ENCODE peak calls at places on chromosome X, in eight cellular contexts. L is frontal cortex; W is fibroblast of mammary gland; O is nephron progenitor cell; D is activated T-cell treated with anti-CD3 and anti-CD28 coated beads, Interleukin-2, amount 50 U/mL, for 1 hour; R is lower lobe of right lung; K is EH; U is M059J. M is an unnamed sample.

GRCh38 chrX:85024044-85024443 is 20.4 kb downstream of the APOOL start:
- DNase-seq in L (no peak), W (peak), O (no peak), D (no peak), R (no peak), K (peak), U (no peak), M (no peak)

GRCh38 chrX:15988661-15989603 is 134.3 kb upstream of the AP1S2 start:
- DNase-seq in L (no peak), W (peak), O (no peak), D (no peak), R (no peak), K (peak), U (peak), M (peak)

GRCh38 chrX:153370293-153371055 is 30.7 kb downstream of the PNMA6E start:
- DNase-seq in L (no peak), W (peak), O (no peak), D (no peak), R (no peak), K (peak), U (peak), M (no peak)

GRCh38 chrX:43225626-43226328 is 430.3 kb upstream of the MAOA start:
- DNase-seq in L (no peak), W (no peak), O (no peak), D (no peak), R (no peak), K (no peak), U (no peak), M (no peak)

GRCh38 chrX:6448003-6448402 is 86.9 kb downstream of the VCX3A start:
- DNase-seq in L (no peak), W (no peak), O (no peak), D (no peak), R (no peak), K (no peak), U (peak), M (peak)

GRCh38 chrX:39773923-39774803 is 323.6 kb downstream of the BCOR start:
- DNase-seq in L (no peak), W (no peak), O (no peak), D (peak), R (no peak), K (no peak), U (peak), M (no peak)

GRCh38 chrX:115665122-115665521 is 104.1 kb downstream of the PLS3 start:
- DNase-seq in L (no peak), W (no peak), O (no peak), D (no peak), R (no peak), K (no peak), U (no peak), M (no peak)

GRCh38 chrX:48971325-48972213 is at the start of gene KCND1:
- DNase-seq in L (peak), W (peak), O (peak), D (no peak), R (no peak), K (peak), U (peak), M (no peak)

GRCh38 chrX:129360175-129360574 is 163.1 kb downstream of the SMARCA1 start:
- DNase-seq in L (no peak), W (peak), O (peak), D (no peak), R (no peak), K (peak), U (peak), M (peak)

GRCh38 chrX:153449306-153450113 is 3.7 kb upstream of the TREX2 start:
- DNase-seq in L (no peak), W (no peak), O (no peak), D (no peak), R (no peak), K (no peak), U (no peak), M (peak)

GRCh38 chrX:140701480-140701879 is 8.1 kb upstream of the LINC00632 start:
- DNase-seq in L (no peak), W (peak), O (no peak), D (no peak), R (no peak), K (peak), U (peak), M (peak)

GRCh38 chrX:31443654-31444053 is 371.8 kb upstream of the FTHL17 start:
- DNase-seq in L (no peak), W (no peak), O (no peak), D (no peak), R (no peak), K (no peak), U (no peak), M (no peak)

GRCh38 chrX:49155243-49155899 is 7.2 kb upstream of the MAGIX start:
- DNase-seq in L (no peak), W (peak), O (peak), D (no peak), R (no peak), K (peak), U (peak), M (no peak)

GRCh38 chrX:100591256-100592051 is 6.7 kb downstream of the TNMD start:
- DNase-seq in L (no peak), W (no peak), O (no peak), D (no peak), R (no peak), K (no peak), U (no peak), M (no peak)

GRCh38 chrX:11967986-11968385 is 170.3 kb upstream of the FRMPD4 start:
- DNase-seq in L (no peak), W (no peak), O (no peak), D (no peak), R (no peak), K (no peak), U (peak), M (no peak)

GRCh38 chrX:136725446-136726104 is 55.2 kb downstream of the ARHGEF6 start:
- DNase-seq in L (no peak), W (peak), O (no peak), D (no peak), R (no peak), K (peak), U (peak), M (no peak)

GRCh38 chrX:30570505-30570904 is 7.1 kb downstream of the TASL start:
- DNase-seq in L (peak), W (peak), O (no peak), D (no peak), R (no peak), K (peak), U (peak), M (peak)

GRCh38 chrX:108000751-108001150 is 18.6 kb upstream of the TEX13B start:
- DNase-seq in L (no peak), W (peak), O (no peak), D (no peak), R (no peak), K (no peak), U (no peak), M (no peak)

GRCh38 chrX:139680356-139680755 is 27.6 kb downstream of the MCF2 start:
- DNase-seq in L (no peak), W (no peak), O (no peak), D (no peak), R (no peak), K (no peak), U (no peak), M (no peak)

GRCh38 chrX:16517206-16517605 is 132.8 kb upstream of the S100G start:
- DNase-seq in L (no peak), W (peak), O (no peak), D (no peak), R (no peak), K (peak), U (peak), M (no peak)

GRCh38 chrX:136856527-136856926 is 24.0 kb downstream of the RBMX start:
- DNase-seq in L (no peak), W (no peak), O (no peak), D (no peak), R (no peak), K (no peak), U (no peak), M (no peak)

GRCh38 chrX:39762266-39762841 is 335.4 kb downstream of the BCOR start:
- DNase-seq in L (no peak), W (peak), O (no peak), D (no peak), R (no peak), K (peak), U (peak), M (peak)

GRCh38 chrX:1661048-1661921 is 46.4 kb downstream of the ASMT start:
- DNase-seq in L (no peak), W (no peak), O (peak), D (peak), R (peak), K (no peak), U (peak), M (no peak)

GRCh38 chrX:18875256-18875878 is 108.5 kb downstream of the PHKA2 start:
- DNase-seq in L (no peak), W (no peak), O (no peak), D (no peak), R (no peak), K (no peak), U (no peak), M (no peak)

GRCh38 chrX:68834371-68835103 is 5.7 kb downstream of the EFNB1 start:
- DNase-seq in L (no peak), W (no peak), O (no peak), D (peak), R (no peak), K (no peak), U (no peak), M (no peak)

GRCh38 chrX:139081965-139082364 is 370.4 kb upstream of the FGF13 start:
- DNase-seq in L (no peak), W (no peak), O (no peak), D (no peak), R (no peak), K (no peak), U (no peak), M (no peak)

GRCh38 chrX:18377802-18378201 is 23.3 kb upstream of the SCML2 start:
- DNase-seq in L (no peak), W (peak), O (peak), D (no peak), R (no peak), K (peak), U (peak), M (peak)

GRCh38 chrX:131830400-131831184 is 192.5 kb upstream of the STK26 start:
- DNase-seq in L (no peak), W (peak), O (peak), D (peak), R (peak), K (peak), U (peak), M (peak)

GRCh38 chrX:119755981-119756533 is 2.3 kb upstream of the SOWAHD start:
- DNase-seq in L (no peak), W (no peak), O (no peak), D (peak), R (peak), K (no peak), U (no peak), M (peak)

GRCh38 chrX:119784747-119785446 is 6.5 kb downstream of the RPL39 start:
- DNase-seq in L (no peak), W (peak), O (peak), D (peak), R (no peak), K (peak), U (peak), M (peak)

GRCh38 chrX:53288173-53288572 is 6.8 kb upstream of the IQSEC2 start:
- DNase-seq in L (peak), W (no peak), O (peak), D (no peak), R (peak), K (peak), U (peak), M (peak)

GRCh38 chrX:81082649-81083048 is 119.1 kb downstream of the HMGN5 start:
- DNase-seq in L (no peak), W (no peak), O (no peak), D (no peak), R (no peak), K (no peak), U (no peak), M (no peak)

GRCh38 chrX:30301977-30302376 is 7.2 kb downstream of the NR0B1 start:
- DNase-seq in L (no peak), W (peak), O (peak), D (no peak), R (no peak), K (peak), U (peak), M (peak)

GRCh38 chrX:67346667-67347066 is 197.2 kb upstream of the AR start:
- DNase-seq in L (no peak), W (no peak), O (no peak), D (no peak), R (no peak), K (no peak), U (no peak), M (no peak)

GRCh38 chrX:111168314-111168713 is 72.3 kb downstream of the PAK3 start:
- DNase-seq in L (no peak), W (peak), O (peak), D (no peak), R (no peak), K (peak), U (peak), M (peak)

GRCh38 chrX:70262952-70263567 is 3.1 kb upstream of the P2RY4 start:
- DNase-seq in L (peak), W (peak), O (peak), D (no peak), R (no peak), K (peak), U (peak), M (peak)

GRCh38 chrX:10755477-10756334 is 135.3 kb upstream of the MID1 start:
- DNase-seq in L (no peak), W (peak), O (peak), D (no peak), R (no peak), K (peak), U (peak), M (peak)

GRCh38 chrX:63979480-63979879 is 194.5 kb upstream of the ARHGEF9 start:
- DNase-seq in L (no peak), W (no peak), O (no peak), D (no peak), R (no peak), K (no peak), U (no peak), M (no peak)

GRCh38 chrX:22666441-22666840 is 333.3 kb upstream of the DDX53 start:
- DNase-seq in L (no peak), W (peak), O (peak), D (no peak), R (no peak), K (peak), U (no peak), M (peak)